ENCODE peak calls at places on chromosome 19, in seven cellular contexts. M is activated CD4-positive, alpha-beta T cell treated with anti-CD3 and anti-CD28 coated beads for 4 hours; D is stromal cell of bone marrow; A is activated naive CD4-positive, alpha-beta T cell treated with anti-CD3 and anti-CD28 coated beads for 36 hours; V is endothelial cell; Q is stimulated activated CD4-positive, alpha-beta T cell treated with anti-CD3 and anti-CD28 coated beads, Interleukin-4, amount 100 ng/mL, for 48 hours; E is activated CD8-positive, alpha-beta memory T cell treated with anti-CD3 and anti-CD28 coated beads for 48 hours. F is an unnamed sample.

GRCh38 chr19:42396248-42396541 is 6.1 kb upstream of the CNFN start:
- DNase-seq in M (no peak), D (no peak), A (no peak), V (peak; percentile 18), Q (no peak), E (no peak), F (no peak)

GRCh38 chr19:13100871-13101589 is 1.6 kb downstream of the LYL1 start:
- DNase-seq in M (no peak), D (no peak), A (no peak), V (no peak), Q (no peak), E (no peak), F (no peak)

GRCh38 chr19:43148233-43148632 is 38.1 kb downstream of the PSG5 start:
- DNase-seq in M (no peak), D (peak; percentile 61), A (no peak), V (no peak), Q (no peak), E (no peak), F (no peak)

GRCh38 chr19:7870571-7871279 is 3.5 kb downstream of the PRR36 start:
- DNase-seq in M (no peak), D (no peak), A (peak; percentile 71), V (no peak), Q (peak; percentile 49), E (no peak), F (peak; percentile 91)

GRCh38 chr19:49067554-49067953 is 2.9 kb upstream of the NTF4 start:
- DNase-seq in M (no peak), D (no peak), A (no peak), V (no peak), Q (no peak), E (no peak), F (no peak)

GRCh38 chr19:58330458-58330857 is 3.7 kb downstream of the ZSCAN22 start:
- DNase-seq in M (no peak), D (peak; percentile 85), A (no peak), V (no peak), Q (no peak), E (no peak), F (no peak)

GRCh38 chr19:46967578-46968018 is 52.0 kb upstream of the NPAS1 start:
- DNase-seq in M (peak; percentile 28), D (no peak), A (no peak), V (no peak), Q (no peak), E (no peak), F (no peak)

GRCh38 chr19:34145741-34146202 is 26.5 kb upstream of the LSM14A start:
- DNase-seq in M (peak; percentile 38), D (peak; percentile 25), A (peak; percentile 70), V (peak; percentile 56), Q (peak; percentile 32), E (no peak), F (peak; percentile 70)

GRCh38 chr19:31296741-31297390 is 52.4 kb downstream of the TSHZ3 start:
- DNase-seq in M (no peak), D (no peak), A (no peak), V (no peak), Q (no peak), E (no peak), F (peak; percentile 11)

GRCh38 chr19:46970815-46971214 is 48.8 kb upstream of the NPAS1 start:
- DNase-seq in M (no peak), D (peak; percentile 88), A (no peak), V (no peak), Q (no peak), E (no peak), F (no peak)

GRCh38 chr19:38142176-38143035 is 81.6 kb downstream of the DPF1 start:
- DNase-seq in M (peak; percentile 33), D (peak; percentile 20), A (peak; percentile 67), V (peak; percentile 72), Q (peak; percentile 19), E (peak; percentile 10), F (peak; percentile 77)

F was measured in Caco-2.